ENCODE peak calls at places on chromosome 16, in ten cellular contexts. R is HCT116, I is sigmoid colon, J is stomach, D is prostate gland, H is transverse colon, B is H1, P is upper lobe of left lung, U is vagina, E is GM12892. V is an unnamed sample.
A peak's percentile ranks its signal among the peaks of the same experiment; 100 is the strongest.

GRCh38 chr16:87601322-87602004 is 845 bp upstream of the JPH3 start:
- DNase-seq in D (no peak), E (no peak), R (no peak), U (no peak), P (no peak), J (no peak), B (no peak), H (no peak), I (no peak), V (no peak)

GRCh38 chr16:824194-824593 is 23.7 kb upstream of the GNG13 start:
- DNase-seq in J (no peak), U (no peak), R (no peak), B (no peak), P (peak; percentile 86), D (no peak), H (no peak), E (no peak), I (no peak), V (no peak)

GRCh38 chr16:9119795-9120194 is 28.4 kb downstream of the HAPSTR1 start:
- DNase-seq in R (no peak), D (no peak), B (no peak), J (no peak), U (no peak), E (no peak), H (no peak), I (peak; percentile 75), P (no peak), V (no peak)

GRCh38 chr16:78976212-78976611 is 624.3 kb downstream of the MAF start:
- DNase-seq in R (no peak), P (no peak), B (no peak), J (no peak), H (no peak), E (no peak), U (no peak), D (no peak), I (no peak), V (no peak)

GRCh38 chr16:35687781-35688180 is 2228.4 kb downstream of the TP53TG3F start:
- DNase-seq in H (no peak), J (no peak), I (no peak), E (no peak), P (no peak), D (no peak), B (no peak), R (no peak), U (no peak), V (no peak)

GRCh38 chr16:12095275-12096161 is 119.0 kb downstream of the SNX29 start:
- DNase-seq in B (peak; percentile 17), I (peak; percentile 83), R (peak; percentile 22), H (peak; percentile 70), D (peak; percentile 62), J (peak; percentile 70), U (no peak), E (peak; percentile 44), P (no peak), V (peak; percentile 88)

GRCh38 chr16:4307215-4308037 is 8.4 kb upstream of the GLIS2 start:
- DNase-seq in J (peak; percentile 96), H (peak; percentile 95), I (peak; percentile 97), B (peak; percentile 90), P (peak; percentile 98), D (peak; percentile 88), U (peak; percentile 94), E (peak; percentile 97), R (peak; percentile 92), V (peak; percentile 99)

GRCh38 chr16:8758022-8758421 is 39.4 kb downstream of the TMEM186 start:
- DNase-seq in D (no peak), H (no peak), B (no peak), P (no peak), U (no peak), E (no peak), I (no peak), R (no peak), J (no peak), V (peak; percentile 46)

GRCh38 chr16:22937169-22937568 is 123.2 kb downstream of the HS3ST2 start:
- DNase-seq in I (no peak), E (no peak), H (no peak), U (no peak), P (no peak), R (no peak), B (no peak), J (no peak), D (no peak), V (no peak)

GRCh38 chr16:74199842-74200124 is 96.8 kb upstream of the PSMD7 start:
- DNase-seq in U (no peak), H (no peak), P (no peak), D (no peak), E (no peak), B (no peak), J (no peak), R (no peak), I (no peak), V (no peak)

GRCh38 chr16:50304467-50305440 is 38.4 kb downstream of the ADCY7 start:
- DNase-seq in H (no peak), I (peak; percentile 61), E (peak; percentile 12), U (no peak), R (no peak), B (no peak), P (peak; percentile 77), D (no peak), J (no peak), V (peak; percentile 69)

GRCh38 chr16:50473375-50473945 is 74.7 kb upstream of the NKD1 start:
- DNase-seq in R (no peak), H (no peak), J (no peak), B (no peak), D (no peak), P (no peak), E (no peak), U (no peak), I (no peak), V (no peak)

GRCh38 chr16:65249768-65250167 is 127.9 kb upstream of the CDH11 start:
- DNase-seq in H (no peak), E (no peak), J (peak; percentile 39), D (no peak), P (no peak), R (no peak), I (peak; percentile 66), U (no peak), B (no peak), V (no peak)

GRCh38 chr16:84532299-84532724 is 27.9 kb upstream of the MEAK7 start:
- DNase-seq in I (peak; percentile 78), D (peak; percentile 35), H (peak; percentile 24), P (no peak), B (peak; percentile 87), U (peak; percentile 95), R (no peak), J (no peak), E (no peak), V (peak; percentile 84)
- TF ChIP-seq POLR2AphosphoS5 in I (no peak), D (peak; percentile 70), H (peak; percentile 47), P (peak; percentile 59), B (no peak), U (peak; percentile 91), R (no peak), J (peak; percentile 52), E (no peak), V (peak; percentile 85)

GRCh38 chr16:85983606-85984005 is 84.6 kb downstream of the IRF8 start:
- DNase-seq in B (no peak), E (no peak), P (no peak), R (no peak), D (no peak), H (no peak), I (peak; percentile 57), U (no peak), J (no peak), V (peak; percentile 81)
- TF ChIP-seq POLR2A in B (no peak), E (no peak), P (no peak), R (no peak), D (no peak), H (no peak), I (no peak), U (no peak), J (no peak), V (no peak)

DNA sequence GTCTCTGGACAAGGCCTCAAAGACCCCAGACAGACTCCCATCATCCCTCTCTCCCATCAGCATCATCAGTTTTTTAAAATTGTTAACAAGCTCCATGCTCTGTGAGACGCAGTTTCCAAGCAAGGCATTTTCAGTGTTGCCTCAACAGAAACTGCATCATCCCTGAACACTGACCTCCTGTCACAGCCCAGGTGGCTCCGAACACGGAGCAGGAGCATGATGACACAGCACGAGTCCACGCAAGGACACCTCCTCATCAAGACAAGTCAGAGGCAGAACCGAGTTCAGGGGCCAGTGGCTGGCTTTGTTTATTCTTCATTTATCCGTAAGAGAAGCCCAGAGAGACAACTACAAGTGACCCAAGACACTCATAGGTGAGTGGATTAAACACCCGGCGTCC is 91.4 kb downstream of the ANKRD11 start:
- DNase-seq in J (no peak), E (no peak), P (no peak), R (no peak), U (no peak), D (no peak), B (no peak), H (no peak), I (no peak), V (no peak)
- TF ChIP-seq POLR2AphosphoS5 in J (no peak), E (no peak), P (no peak), R (no peak), U (no peak), D (no peak), B (no peak), H (no peak), I (no peak), V (no peak)

GRCh38 chr16:56594292-56594619 is 4.9 kb downstream of the MT3 start:
- DNase-seq in U (no peak), P (no peak), B (no peak), E (no peak), J (no peak), R (no peak), I (no peak), H (no peak), D (no peak), V (no peak)
- TF ChIP-seq POLR2A in U (no peak), P (no peak), B (no peak), E (no peak), J (no peak), R (no peak), I (no peak), H (no peak), D (no peak), V (no peak)

DNA sequence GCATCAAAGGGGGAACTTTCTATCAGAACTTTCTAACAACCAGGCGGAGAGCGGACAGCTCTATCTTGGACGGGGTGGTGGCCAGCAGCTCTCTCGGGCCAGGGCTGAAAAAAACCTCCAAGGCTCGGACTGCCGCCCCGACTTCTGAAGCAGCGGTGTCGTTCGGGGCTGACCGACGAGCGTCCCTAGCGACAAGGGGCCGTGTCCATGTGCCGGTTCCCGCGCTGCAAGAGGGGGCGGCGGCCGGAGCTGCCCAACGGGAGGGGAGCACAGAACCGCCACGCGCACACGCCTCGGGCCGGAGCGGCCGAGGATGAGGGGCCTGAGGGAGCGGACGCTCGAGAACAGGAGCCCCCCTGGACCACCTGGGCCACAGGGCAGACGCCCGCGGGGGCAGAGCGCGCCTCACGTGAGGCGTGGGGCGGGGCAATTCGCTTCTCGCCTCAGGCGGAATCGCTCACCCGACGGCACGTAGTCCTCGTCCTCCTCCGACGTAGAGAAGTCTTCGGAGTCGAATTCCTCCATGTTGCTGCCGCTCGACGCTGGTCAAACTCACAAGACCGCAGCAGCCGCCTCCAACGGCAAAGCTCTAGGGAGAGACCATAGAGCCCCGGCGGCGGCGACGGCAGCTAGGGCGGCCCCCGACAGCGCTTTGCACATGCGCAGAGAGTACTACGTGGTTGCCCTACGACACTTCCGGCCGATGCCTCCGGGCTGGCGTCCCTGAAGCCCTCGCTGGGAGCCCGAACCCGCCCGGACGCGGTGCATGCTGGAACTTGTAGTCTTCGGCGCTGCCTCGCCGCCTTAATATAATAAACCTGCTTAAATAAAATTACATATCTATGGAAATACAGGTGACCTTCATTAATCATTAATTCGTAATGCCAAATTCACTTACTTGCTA is at the start of gene CFDP1:
- DNase-seq in H (peak; percentile 96), B (peak; percentile 89), J (peak; percentile 96), R (peak; percentile 88), U (peak; percentile 94), E (peak; percentile 96), P (peak; percentile 97), D (peak; percentile 96), I (peak; percentile 98), V (peak; percentile 99)
- TF ChIP-seq POLR2AphosphoS5 in H (peak; percentile 74), B (peak; percentile 74), J (peak; percentile 48), R (peak; percentile 86), U (peak; percentile 97), E (peak; percentile 49), P (peak; percentile 78), D (peak; percentile 80), I (peak; percentile 86), V (peak; percentile 92)